ENCODE peak calls at places on chromosomes 4 and X, in six cellular contexts. Z is HepG2, P is SK-N-SH, U is aorta, R is IMR-90, V is astrocyte. I is an unnamed sample.
A peak's percentile ranks its signal among the peaks of the same experiment; 100 is the strongest.

GRCh38 chr4:148874331-148874730 is 432.1 kb upstream of the NR3C2 start:
- DNase-seq in V (no peak), Z (no peak), P (no peak), R (no peak), U (no peak), I (no peak)

GRCh38 chrX:28847423-28847822 is 260.2 kb downstream of the IL1RAPL1 start:
- DNase-seq in U (no peak), R (peak; percentile 80), P (no peak), V (peak; percentile 72), Z (no peak), I (no peak)

GRCh38 chr4:173046818-173047217 is 121.8 kb upstream of the GALNT7 start:
- DNase-seq in Z (no peak), V (peak; percentile 28), R (peak; percentile 3), P (no peak), U (no peak), I (no peak)

GRCh38 chr4:122480655-122481487 is 24.3 kb upstream of the IL2 start:
- DNase-seq in V (no peak), R (no peak), Z (no peak), U (no peak), P (no peak), I (no peak)

GRCh38 chr4:15262396-15262795 is 165.4 kb upstream of the C1QTNF7 start:
- DNase-seq in Z (no peak), V (no peak), P (no peak), U (no peak), R (no peak), I (no peak)

GRCh38 chr4:1574601-1575417 is 109.3 kb downstream of the FAM53A start:
- DNase-seq in U (peak; percentile 62), R (no peak), P (no peak), Z (no peak), V (no peak), I (peak; percentile 49)

GRCh38 chr4:101191302-101192098 is 155.8 kb downstream of the PPP3CA start:
- DNase-seq in R (peak; percentile 92), P (peak; percentile 47), Z (no peak), U (peak; percentile 85), V (peak; percentile 93), I (no peak)

GRCh38 chr4:186104114-186104894 is at the start of gene FAM149A:
- DNase-seq in V (no peak), Z (no peak), U (peak; percentile 77), P (no peak), R (no peak), I (no peak)

GRCh38 chrX:12309040-12309732 is 170.9 kb downstream of the FRMPD4 start:
- DNase-seq in V (no peak), Z (no peak), R (no peak), P (no peak), U (no peak), I (no peak)

GRCh38 chr4:76585897-76586360 is 150.9 kb downstream of the SHROOM3 start:
- DNase-seq in R (no peak), U (peak; percentile 91), V (peak; percentile 71), Z (peak; percentile 7), P (no peak), I (peak; percentile 62)

GRCh38 chr4:24680746-24681145 is 96.4 kb upstream of the DHX15 start:
- DNase-seq in P (no peak), V (no peak), U (no peak), Z (no peak), R (no peak), I (no peak)

GRCh38 chr4:71456841-71457240 is 118.0 kb downstream of the SLC4A4 start:
- DNase-seq in V (peak; percentile 62), R (peak; percentile 91), Z (peak; percentile 44), P (no peak), U (no peak), I (no peak)

GRCh38 chrX:9646471-9647038 is 119.1 kb downstream of the GPR143 start:
- DNase-seq in P (no peak), V (peak; percentile 42), U (no peak), Z (no peak), R (peak; percentile 36), I (no peak)

GRCh38 chr4:37715889-37716402 is 29.8 kb upstream of the RELL1 start:
- DNase-seq in Z (no peak), V (peak; percentile 62), P (peak; percentile 5), U (no peak), R (peak; percentile 66), I (peak; percentile 64)

GRCh38 chr4:41304221-41304620 is 47.5 kb downstream of the UCHL1 start:
- DNase-seq in P (no peak), Z (no peak), R (no peak), U (no peak), V (no peak), I (no peak)

GRCh38 chr4:145130788-145131398 is 32.8 kb downstream of the ABCE1 start:
- DNase-seq in V (peak; percentile 95), P (no peak), Z (no peak), U (no peak), R (peak; percentile 83), I (no peak)

GRCh38 chr4:105181259-105181658 is 34.6 kb downstream of the TET2 start:
- DNase-seq in Z (no peak), U (no peak), P (no peak), V (no peak), R (no peak), I (no peak)

GRCh38 chr4:140156529-140157171 is 2.7 kb upstream of the MAML3 start:
- DNase-seq in Z (no peak), U (no peak), R (no peak), P (no peak), V (no peak), I (no peak)

GRCh38 chr4:169956441-169956840 is 69.8 kb downstream of the MFAP3L start:
- DNase-seq in V (peak; percentile 55), Z (no peak), P (no peak), U (no peak), R (no peak), I (no peak)

GRCh38 chr4:150302553-150302952 is 224.3 kb downstream of the DCLK2 start:
- DNase-seq in V (peak; percentile 97), Z (peak; percentile 74), P (no peak), R (peak; percentile 98), U (no peak), I (peak; percentile 65)

DNA sequence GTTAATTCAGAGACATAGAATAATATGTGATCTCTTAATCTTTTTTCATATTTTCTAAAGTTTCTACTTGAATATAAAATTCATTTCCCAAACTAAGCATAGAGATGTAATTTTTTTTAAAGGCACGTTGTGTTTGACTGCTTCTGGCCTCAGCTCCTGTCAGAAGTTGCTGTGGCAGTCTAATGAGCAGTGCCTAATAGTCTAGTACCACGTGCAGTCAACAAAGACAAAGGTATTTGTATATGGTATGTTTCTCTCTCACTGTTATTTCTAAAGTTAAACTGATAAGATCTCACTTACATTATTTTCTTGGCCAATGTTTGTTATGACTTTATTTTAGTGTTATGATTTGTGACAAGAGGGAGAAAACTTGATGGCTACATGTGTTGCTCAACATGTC is 48.6 kb upstream of the MCUB start:
- DNase-seq in U (no peak), P (peak; percentile 11), Z (no peak), V (no peak), R (no peak), I (no peak)
- H3K36me3 ChIP-seq in U (peaks cover 3% of the 10 kb centered on the region), P (peaks cover 33% of the 10 kb centered on the region), Z (peaks cover 29% of the 10 kb centered on the region), V (peaks cover 34% of the 10 kb centered on the region), R (peaks cover 28% of the 10 kb centered on the region), I (peaks cover 86% of the 10 kb centered on the region)

GRCh38 chrX:108704839-108705238 is 31.5 kb downstream of the IRS4 start:
- DNase-seq in P (no peak), R (no peak), V (no peak), U (no peak), Z (no peak), I (no peak)
- H3K4me3 ChIP-seq in P (no peak overlapping the region), R (no peak overlapping the region), V (no peak overlapping the region), U (no peak overlapping the region), Z (no peak overlapping the region), I (no peak overlapping the region)

GRCh38 chr4:96126227-96126626 is 286.3 kb downstream of the PDHA2 start:
- DNase-seq in Z (no peak), V (no peak), R (no peak), P (no peak), U (no peak), I (no peak)
- H3K36me3 ChIP-seq in Z (no peaks in the 10 kb centered on the region), V (no peaks in the 10 kb centered on the region), R (no peaks in the 10 kb centered on the region), P (no peaks in the 10 kb centered on the region), U (no peaks in the 10 kb centered on the region), I (no peaks in the 10 kb centered on the region)

DNA sequence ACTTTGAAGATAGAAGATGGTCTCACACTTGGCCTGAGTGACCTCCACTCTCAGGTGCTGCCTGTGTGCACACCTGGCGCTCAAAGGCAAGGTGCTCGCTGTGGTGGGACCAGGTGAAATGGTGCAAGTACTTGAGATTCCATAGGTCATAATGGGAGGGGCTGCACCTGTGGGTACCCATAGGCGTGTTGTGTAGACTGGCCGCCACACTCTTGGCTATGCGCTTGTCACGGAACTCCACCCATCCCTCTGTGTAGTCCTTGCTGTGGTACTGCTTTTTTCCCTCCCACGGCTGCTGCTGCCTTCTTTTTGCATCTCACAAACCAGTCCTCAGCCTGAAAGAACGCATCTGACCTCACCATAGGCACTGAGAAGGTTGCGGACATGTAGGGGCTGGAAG is 27.0 kb downstream of the METAP1 start:
- DNase-seq in V (no peak), R (no peak), P (no peak), U (no peak), Z (no peak), I (no peak)
- H3K4me3 ChIP-seq in V (no peak overlapping the region), R (no peak overlapping the region), P (no peak overlapping the region), U (no peak overlapping the region), Z (no peak overlapping the region), I (no peak overlapping the region)

GRCh38 chr4:10074767-10075105 is 41.9 kb downstream of the WDR1 start:
- DNase-seq in R (peak; percentile 70), V (peak; percentile 53), Z (no peak), U (no peak), P (no peak), I (no peak)

GRCh38 chr4:10075953-10076391 is 40.6 kb downstream of the WDR1 start:
- DNase-seq in R (no peak), Z (no peak), P (no peak), V (no peak), U (peak; percentile 70), I (peak; percentile 43)

GRCh38 chr4:10075158-10075863 is 41.3 kb downstream of the WDR1 start:
- DNase-seq in R (no peak), P (no peak), V (no peak), U (peak; percentile 66), Z (no peak), I (peak; percentile 44)

GRCh38 chr4:10072420-10073017 is 44.1 kb downstream of the WDR1 start:
- DNase-seq in U (peak; percentile 71), Z (no peak), P (no peak), R (no peak), V (no peak), I (peak; percentile 3)

DNA sequence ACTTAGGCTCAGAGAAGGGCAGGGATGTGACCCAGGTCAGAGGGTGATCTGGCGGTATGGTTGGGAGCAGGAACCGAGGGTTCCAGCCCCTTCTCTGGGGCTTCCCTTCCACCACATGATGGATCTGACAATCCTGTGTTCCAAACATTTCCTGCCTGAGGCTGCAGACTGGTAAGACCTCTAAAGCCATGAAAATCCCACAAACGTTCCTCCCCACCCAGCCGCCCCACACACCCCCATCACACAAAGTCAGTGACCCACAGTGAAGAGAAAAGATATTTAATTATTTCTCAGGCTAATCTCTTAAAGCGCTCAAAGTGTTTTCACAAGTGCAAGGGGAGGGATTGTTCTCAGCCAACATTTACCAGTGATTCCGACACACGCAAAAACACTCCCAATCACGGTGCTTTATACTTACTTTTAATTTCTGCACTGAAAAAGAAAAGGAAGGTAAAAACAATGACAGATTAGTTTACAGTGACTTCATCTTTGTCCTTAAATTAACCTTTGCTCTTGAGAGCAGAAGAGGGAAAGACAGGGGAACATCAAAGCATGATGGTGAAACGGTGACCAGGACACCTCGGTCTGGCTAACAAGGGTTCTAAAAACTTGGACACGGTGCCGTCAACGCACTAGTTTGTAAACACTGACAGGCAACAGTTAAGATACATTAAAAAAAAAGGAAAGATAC is 42.4 kb downstream of the WDR1 start:
- DNase-seq in P (no peak), R (no peak), Z (no peak), V (no peak), U (no peak), I (no peak)
- H3K36me3 ChIP-seq in P (peaks cover 72% of the 10 kb centered on the region), R (peaks cover 68% of the 10 kb centered on the region), Z (peaks cover 56% of the 10 kb centered on the region), V (peaks cover 80% of the 10 kb centered on the region), U (peaks cover 28% of the 10 kb centered on the region), I (peaks cover 61% of the 10 kb centered on the region)